ENCODE peak calls at places on chromosomes 7 and 10, in four cellular contexts. One of them, this sample, is unnamed.

GRCh38 chr10:124220547-124220946 is 127.1 kb upstream of the CHST15 start:
- DNase-seq in HCT116: no peak
- DNase-seq in H9: no peak
- DNase-seq in mammary epithelial cell: no peak
- DNase-seq in this sample: no peak

GRCh38 chr10:34543716-34544115 is 271.4 kb downstream of the PARD3 start:
- DNase-seq in HCT116: no peak
- DNase-seq in H9: no peak
- DNase-seq in mammary epithelial cell: no peak
- DNase-seq in this sample: no peak

GRCh38 chr10:132037676-132037975 is 28.1 kb upstream of the JAKMIP3 start:
- DNase-seq in mammary epithelial cell: no peak
- DNase-seq in HCT116: no peak
- DNase-seq in H9: peak
- DNase-seq in this sample: no peak

GRCh38 chr10:50447691-50448090 is 176.1 kb downstream of the SGMS1 start:
- DNase-seq in HCT116: no peak
- DNase-seq in H9: no peak
- DNase-seq in mammary epithelial cell: peak
- DNase-seq in this sample: no peak

GRCh38 chr10:67519434-67519833 is 176.6 kb downstream of the CTNNA3 start:
- DNase-seq in H9: no peak
- DNase-seq in HCT116: no peak
- DNase-seq in mammary epithelial cell: no peak
- DNase-seq in this sample: no peak

GRCh38 chr7:24732646-24733413 is 24.4 kb downstream of the GSDME start:
- DNase-seq in mammary epithelial cell: peak
- DNase-seq in HCT116: no peak
- DNase-seq in H9: no peak
- DNase-seq in this sample: no peak

GRCh38 chr10:102457591-102458150 is 6.3 kb upstream of the C10orf95 start:
- DNase-seq in mammary epithelial cell: no peak
- DNase-seq in HCT116: no peak
- DNase-seq in H9: no peak
- DNase-seq in this sample: no peak

GRCh38 chr7:100441641-100442535 is 5.6 kb upstream of the PPP1R35 start:
- DNase-seq in H9: no peak
- DNase-seq in mammary epithelial cell: no peak
- DNase-seq in HCT116: no peak
- DNase-seq in this sample: peak

GRCh38 chr7:12549106-12549505 is 21.4 kb upstream of the SCIN start:
- DNase-seq in H9: no peak
- DNase-seq in mammary epithelial cell: no peak
- DNase-seq in HCT116: no peak
- DNase-seq in this sample: no peak

GRCh38 chr7:922334-923107 is 32.0 kb downstream of the ADAP1 start:
- DNase-seq in H9: no peak
- DNase-seq in mammary epithelial cell: no peak
- DNase-seq in HCT116: no peak
- DNase-seq in this sample: no peak

GRCh38 chr10:72802291-72803118 is 91.0 kb upstream of the OIT3 start:
- DNase-seq in mammary epithelial cell: peak
- DNase-seq in HCT116: no peak
- DNase-seq in H9: no peak
- DNase-seq in this sample: no peak

GRCh38 chr10:12391191-12391590 is 41.8 kb downstream of the CAMK1D start:
- DNase-seq in mammary epithelial cell: no peak
- DNase-seq in H9: no peak
- DNase-seq in HCT116: no peak
- DNase-seq in this sample: no peak

GRCh38 chr10:101897633-101898032 is 54.0 kb upstream of the KCNIP2 start:
- DNase-seq in H9: no peak
- DNase-seq in mammary epithelial cell: no peak
- DNase-seq in HCT116: no peak
- DNase-seq in this sample: no peak

GRCh38 chr10:18378766-18379165 is 238.5 kb downstream of the CACNB2 start:
- DNase-seq in HCT116: no peak
- DNase-seq in mammary epithelial cell: no peak
- DNase-seq in H9: no peak
- DNase-seq in this sample: no peak

GRCh38 chr10:117004627-117005453 is at the start of gene SHTN1:
- DNase-seq in H9: peak
- DNase-seq in mammary epithelial cell: peak
- DNase-seq in HCT116: peak
- DNase-seq in this sample: no peak

GRCh38 chr10:24519950-24520349 is 203.7 kb downstream of the ARHGAP21 start:
- DNase-seq in mammary epithelial cell: no peak
- DNase-seq in H9: peak
- DNase-seq in HCT116: no peak
- DNase-seq in this sample: no peak

GRCh38 chr7:77570330-77571011 is 33.4 kb downstream of the PTPN12 start:
- DNase-seq in HCT116: no peak
- DNase-seq in H9: no peak
- DNase-seq in mammary epithelial cell: peak
- DNase-seq in this sample: no peak

GRCh38 chr10:132368881-132369635 is 27.9 kb upstream of the PWWP2B start:
- DNase-seq in mammary epithelial cell: no peak
- DNase-seq in H9: no peak
- DNase-seq in HCT116: no peak
- DNase-seq in this sample: no peak

GRCh38 chr10:119412831-119413737 is 129.4 kb downstream of the RGS10 start:
- DNase-seq in mammary epithelial cell: no peak
- DNase-seq in H9: peak
- DNase-seq in HCT116: no peak
- DNase-seq in this sample: no peak

GRCh38 chr10:77082601-77083252 is 554.9 kb downstream of the KCNMA1 start:
- DNase-seq in mammary epithelial cell: no peak
- DNase-seq in H9: peak
- DNase-seq in HCT116: no peak
- DNase-seq in this sample: no peak

GRCh38 chr10:63384001-63384400 is 81.8 kb downstream of the JMJD1C start:
- DNase-seq in H9: no peak
- DNase-seq in HCT116: no peak
- DNase-seq in mammary epithelial cell: no peak
- DNase-seq in this sample: no peak

GRCh38 chr10:131123496-131123895 is 188.0 kb downstream of the TCERG1L start:
- DNase-seq in HCT116: no peak
- DNase-seq in mammary epithelial cell: no peak
- DNase-seq in H9: no peak
- DNase-seq in this sample: no peak

GRCh38 chr10:27660705-27661104 is 84.9 kb downstream of the MKX start:
- DNase-seq in mammary epithelial cell: no peak
- DNase-seq in HCT116: no peak
- DNase-seq in H9: no peak
- DNase-seq in this sample: no peak

GRCh38 chr10:35208949-35209613 is 82.4 kb downstream of the CREM start:
- DNase-seq in HCT116: no peak
- DNase-seq in H9: no peak
- DNase-seq in mammary epithelial cell: no peak
- DNase-seq in this sample: no peak

GRCh38 chr7:150417863-150418262 is 32.6 kb upstream of the GIMAP8 start:
- DNase-seq in HCT116: no peak
- DNase-seq in mammary epithelial cell: no peak
- DNase-seq in H9: no peak
- DNase-seq in this sample: no peak

GRCh38 chr10:51950996-51951392 is 251.6 kb upstream of the CSTF2T start:
- DNase-seq in HCT116: no peak
- DNase-seq in H9: no peak
- DNase-seq in mammary epithelial cell: no peak
- DNase-seq in this sample: no peak

GRCh38 chr7:130356121-130356759 is 11.6 kb downstream of the CPA5 start:
- DNase-seq in HCT116: peak
- DNase-seq in H9: peak
- DNase-seq in mammary epithelial cell: peak
- DNase-seq in this sample: no peak

DNA sequence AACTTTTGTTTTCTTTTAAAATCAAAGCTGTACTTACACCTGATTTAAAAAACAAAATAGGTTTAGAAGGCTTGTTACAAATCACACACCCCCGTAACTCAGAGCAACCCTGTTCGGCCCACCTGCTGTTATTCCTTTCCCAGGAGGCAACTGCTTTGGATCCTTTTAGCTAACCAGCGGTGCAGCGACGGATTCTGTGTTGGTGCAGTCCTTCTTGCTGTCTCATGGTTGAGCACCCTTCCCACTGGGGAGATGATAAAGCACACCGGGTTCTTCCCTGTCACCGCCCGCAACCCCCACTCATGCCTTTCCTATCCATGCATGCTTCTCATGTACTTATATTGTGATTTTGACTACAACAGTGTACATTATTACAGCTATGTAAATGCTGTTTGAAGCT is 24.8 kb upstream of the MKI67 start:
- DNase-seq in HCT116: no peak
- DNase-seq in H9: no peak
- DNase-seq in mammary epithelial cell: no peak
- DNase-seq in this sample: no peak
- H2AFZ ChIP-seq in HCT116: no peak
- H2AFZ ChIP-seq in H9: no peak
- H2AFZ ChIP-seq in mammary epithelial cell: no peak
- H2AFZ ChIP-seq in this sample: no peak

GRCh38 chr7:90487808-90488207 is 18.4 kb downstream of the PTTG1IP2 start:
- DNase-seq in mammary epithelial cell: no peak
- DNase-seq in H9: no peak
- DNase-seq in HCT116: no peak
- DNase-seq in this sample: no peak
- H2AFZ ChIP-seq in mammary epithelial cell: no peak
- H2AFZ ChIP-seq in H9: no peak
- H2AFZ ChIP-seq in HCT116: no peak
- H2AFZ ChIP-seq in this sample: no peak

DNA sequence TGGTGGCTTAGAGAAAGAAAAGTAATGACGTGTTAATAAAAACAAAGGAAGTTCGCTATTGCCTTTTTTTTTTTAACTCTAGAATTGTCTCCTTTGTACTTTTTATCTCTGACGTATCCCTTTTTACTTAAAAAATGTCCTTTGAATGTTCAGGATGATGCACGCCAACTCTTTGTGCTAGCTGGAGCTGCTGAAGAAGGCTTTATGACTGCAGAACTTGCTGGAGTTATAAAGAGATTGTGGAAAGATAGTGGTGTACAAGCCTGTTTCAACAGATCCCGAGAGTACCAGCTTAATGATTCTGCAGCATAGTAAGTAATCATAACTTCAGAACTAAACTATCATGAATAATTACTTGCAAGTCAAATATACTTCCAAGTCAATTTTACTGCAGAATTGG is 64.4 kb downstream of the GNAI1 start:
- DNase-seq in H9: no peak
- DNase-seq in mammary epithelial cell: peak
- DNase-seq in HCT116: no peak
- DNase-seq in this sample: no peak
- H2AFZ ChIP-seq in H9: no peak
- H2AFZ ChIP-seq in mammary epithelial cell: no peak
- H2AFZ ChIP-seq in HCT116: no peak
- H2AFZ ChIP-seq in this sample: no peak

GRCh38 chr10:43647576-43647975 is 1.1 kb downstream of the ZNF32 start:
- DNase-seq in H9: no peak
- DNase-seq in mammary epithelial cell: no peak
- DNase-seq in HCT116: no peak
- DNase-seq in this sample: no peak
- H2AFZ ChIP-seq in H9: no peak
- H2AFZ ChIP-seq in mammary epithelial cell: no peak
- H2AFZ ChIP-seq in HCT116: no peak
- H2AFZ ChIP-seq in this sample: no peak